ENCODE peak calls at places on chromosome 5, in seven cellular contexts. One of them, this sample, is unnamed.

GRCh38 chr5:109707531-109707930 is 17.8 kb downstream of the MAN2A1 start:
- DNase-seq in IMR-90: no peak
- DNase-seq in H9: no peak
- DNase-seq in neuronal stem cell: no peak
- DNase-seq in mesendoderm: no peak
- DNase-seq in mesenchymal stem cell: no peak
- DNase-seq in H1: no peak
- DNase-seq in this sample: no peak

GRCh38 chr5:108749130-108749861 is 1.6 kb downstream of the FER start:
- DNase-seq in IMR-90: no peak
- DNase-seq in H9: no peak
- DNase-seq in neuronal stem cell: no peak
- DNase-seq in mesendoderm: peak
- DNase-seq in mesenchymal stem cell: peak
- DNase-seq in H1: no peak
- DNase-seq in this sample: no peak

GRCh38 chr5:59067976-59068651 is 485.2 kb downstream of the RAB3C start:
- DNase-seq in IMR-90: peak
- DNase-seq in H9: no peak
- DNase-seq in neuronal stem cell: no peak
- DNase-seq in mesendoderm: no peak
- DNase-seq in mesenchymal stem cell: no peak
- DNase-seq in H1: no peak
- DNase-seq in this sample: no peak

GRCh38 chr5:38994329-38994927 is 79.8 kb downstream of the RICTOR start:
- DNase-seq in IMR-90: peak
- DNase-seq in H9: no peak
- DNase-seq in neuronal stem cell: peak
- DNase-seq in mesendoderm: peak
- DNase-seq in mesenchymal stem cell: peak
- DNase-seq in H1: no peak
- DNase-seq in this sample: peak

GRCh38 chr5:43313854-43314457 is 744 bp upstream of the HMGCS1 start:
- DNase-seq in IMR-90: no peak
- DNase-seq in H9: peak
- DNase-seq in neuronal stem cell: no peak
- DNase-seq in mesendoderm: no peak
- DNase-seq in mesenchymal stem cell: no peak
- DNase-seq in H1: no peak
- DNase-seq in this sample: no peak

GRCh38 chr5:72860499-72860898 is 44.0 kb downstream of the TNPO1 start:
- DNase-seq in IMR-90: peak
- DNase-seq in H9: no peak
- DNase-seq in neuronal stem cell: no peak
- DNase-seq in mesendoderm: no peak
- DNase-seq in mesenchymal stem cell: peak
- DNase-seq in H1: no peak
- DNase-seq in this sample: no peak

GRCh38 chr5:158644301-158644700 is 455.4 kb downstream of the EBF1 start:
- DNase-seq in IMR-90: no peak
- DNase-seq in H9: no peak
- DNase-seq in neuronal stem cell: no peak
- DNase-seq in mesendoderm: no peak
- DNase-seq in mesenchymal stem cell: no peak
- DNase-seq in H1: no peak
- DNase-seq in this sample: no peak

GRCh38 chr5:121273818-121274433 is 577.8 kb upstream of the FTMT start:
- DNase-seq in IMR-90: peak
- DNase-seq in H9: no peak
- DNase-seq in neuronal stem cell: no peak
- DNase-seq in mesendoderm: peak
- DNase-seq in mesenchymal stem cell: peak
- DNase-seq in H1: no peak
- DNase-seq in this sample: no peak

GRCh38 chr5:130720355-130720754 is 444.7 kb downstream of the HINT1 start:
- DNase-seq in IMR-90: no peak
- DNase-seq in H9: no peak
- DNase-seq in neuronal stem cell: peak
- DNase-seq in mesendoderm: peak
- DNase-seq in mesenchymal stem cell: peak
- DNase-seq in H1: no peak
- DNase-seq in this sample: peak

GRCh38 chr5:1065891-1066650 is 45.8 kb downstream of the SLC12A7 start:
- DNase-seq in IMR-90: no peak
- DNase-seq in H9: no peak
- DNase-seq in neuronal stem cell: no peak
- DNase-seq in mesendoderm: no peak
- DNase-seq in mesenchymal stem cell: no peak
- DNase-seq in H1: no peak
- DNase-seq in this sample: no peak

GRCh38 chr5:160463227-160463626 is 41.6 kb downstream of the PTTG1 start:
- DNase-seq in IMR-90: no peak
- DNase-seq in H9: no peak
- DNase-seq in neuronal stem cell: no peak
- DNase-seq in mesendoderm: no peak
- DNase-seq in mesenchymal stem cell: no peak
- DNase-seq in H1: no peak
- DNase-seq in this sample: no peak

GRCh38 chr5:160466121-160466520 is 44.5 kb downstream of the PTTG1 start:
- DNase-seq in IMR-90: no peak
- DNase-seq in H9: no peak
- DNase-seq in neuronal stem cell: no peak
- DNase-seq in mesendoderm: no peak
- DNase-seq in mesenchymal stem cell: no peak
- DNase-seq in H1: no peak
- DNase-seq in this sample: no peak

GRCh38 chr5:160462167-160462566 is 40.5 kb downstream of the PTTG1 start:
- DNase-seq in IMR-90: no peak
- DNase-seq in H9: no peak
- DNase-seq in neuronal stem cell: no peak
- DNase-seq in mesendoderm: no peak
- DNase-seq in mesenchymal stem cell: no peak
- DNase-seq in H1: no peak
- DNase-seq in this sample: no peak

GRCh38 chr5:160463775-160464465 is 42.3 kb downstream of the PTTG1 start:
- DNase-seq in IMR-90: peak
- DNase-seq in H9: no peak
- DNase-seq in neuronal stem cell: no peak
- DNase-seq in mesendoderm: no peak
- DNase-seq in mesenchymal stem cell: peak
- DNase-seq in H1: no peak
- DNase-seq in this sample: no peak

DNA sequence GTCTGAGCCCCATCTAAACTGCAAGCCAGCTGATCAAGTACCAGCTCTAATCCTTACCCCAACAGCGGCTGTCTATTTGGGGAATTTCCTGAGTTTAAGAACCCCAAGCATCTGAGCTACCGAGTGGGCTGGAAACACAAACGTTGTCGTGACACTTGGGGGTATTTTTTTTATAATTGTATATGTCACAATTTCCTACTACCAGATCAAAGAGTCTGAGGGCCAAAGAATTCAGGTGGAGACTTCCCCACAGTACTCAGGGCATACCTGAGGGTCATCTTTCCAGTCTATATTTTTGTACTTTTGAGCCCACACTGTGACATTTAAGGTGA is 42.8 kb downstream of the PTTG1 start:
- DNase-seq in IMR-90: no peak
- DNase-seq in H9: no peak
- DNase-seq in neuronal stem cell: no peak
- DNase-seq in mesendoderm: no peak
- DNase-seq in mesenchymal stem cell: no peak
- DNase-seq in H1: no peak
- DNase-seq in this sample: no peak
- H2AK5ac ChIP-seq in IMR-90: peak
- H2AK5ac ChIP-seq in H9: no peak
- H2AK5ac ChIP-seq in neuronal stem cell: no peak
- H2AK5ac ChIP-seq in mesendoderm: no peak
- H2AK5ac ChIP-seq in mesenchymal stem cell: peak
- H2AK5ac ChIP-seq in H1: no peak
- H2AK5ac ChIP-seq in this sample: no peak

DNA sequence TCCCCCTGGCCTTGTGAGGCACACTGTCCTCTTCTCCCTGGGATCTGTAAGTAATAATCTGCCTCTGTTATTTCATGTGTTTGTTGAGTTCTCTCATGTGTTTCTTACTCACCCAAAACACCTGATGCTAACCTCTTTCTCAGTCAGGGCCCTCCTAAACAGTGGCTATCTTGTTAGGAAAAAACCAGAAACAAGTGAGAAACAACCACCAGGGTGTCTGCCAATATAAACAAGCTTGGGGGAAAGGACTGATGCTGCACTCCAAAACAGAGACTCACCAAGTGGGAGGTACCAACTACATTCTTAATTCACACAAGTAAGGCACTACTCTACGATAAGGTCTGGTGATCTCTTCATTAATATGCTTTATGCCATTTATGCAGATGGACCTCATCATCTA is 564.4 kb downstream of the SEMA5A start:
- DNase-seq in IMR-90: peak
- DNase-seq in H9: no peak
- DNase-seq in neuronal stem cell: no peak
- DNase-seq in mesendoderm: no peak
- DNase-seq in mesenchymal stem cell: no peak
- DNase-seq in H1: no peak
- DNase-seq in this sample: peak
- H3K4ac ChIP-seq in IMR-90: no peak
- H3K4ac ChIP-seq in H9: no peak
- H3K4ac ChIP-seq in neuronal stem cell: no peak
- H3K4ac ChIP-seq in mesendoderm: no peak
- H3K4ac ChIP-seq in mesenchymal stem cell: no peak
- H3K4ac ChIP-seq in H1: no peak
- H3K4ac ChIP-seq in this sample: no peak

GRCh38 chr5:62256161-62257017 is 49.6 kb upstream of the KIF2A start:
- DNase-seq in IMR-90: no peak
- DNase-seq in H9: no peak
- DNase-seq in neuronal stem cell: no peak
- DNase-seq in mesendoderm: peak
- DNase-seq in mesenchymal stem cell: no peak
- DNase-seq in H1: no peak
- DNase-seq in this sample: no peak
- H3K18ac ChIP-seq in IMR-90: no peak
- H3K18ac ChIP-seq in H9: no peak
- H3K18ac ChIP-seq in neuronal stem cell: no peak
- H3K18ac ChIP-seq in mesendoderm: no peak
- H3K18ac ChIP-seq in mesenchymal stem cell: no peak
- H3K18ac ChIP-seq in H1: no peak
- H3K18ac ChIP-seq in this sample: no peak

GRCh38 chr5:132480546-132481242 is 9.9 kb downstream of the IRF1 start:
- DNase-seq in IMR-90: no peak
- DNase-seq in H9: no peak
- DNase-seq in neuronal stem cell: no peak
- DNase-seq in mesendoderm: no peak
- DNase-seq in mesenchymal stem cell: peak
- DNase-seq in H1: no peak
- DNase-seq in this sample: peak
- H2AK5ac ChIP-seq in IMR-90: no peak
- H2AK5ac ChIP-seq in H9: no peak
- H2AK5ac ChIP-seq in neuronal stem cell: no peak
- H2AK5ac ChIP-seq in mesendoderm: no peak
- H2AK5ac ChIP-seq in mesenchymal stem cell: no peak
- H2AK5ac ChIP-seq in H1: no peak
- H2AK5ac ChIP-seq in this sample: no peak